ENCODE peak calls at places on chromosome 13, in six cellular contexts. K is IMR-90, O is mesenchymal stem cell, Q is neuronal stem cell, Y is H1, I is mesendoderm. R is an unnamed sample.

GRCh38 chr13:86188170-86188569 is 389.0 kb upstream of the SLITRK6 start:
- DNase-seq in K (no peak), O (no peak), Q (no peak), Y (no peak), I (peak), R (no peak)

GRCh38 chr13:111460548-111461444 is 140.4 kb downstream of the TEX29 start:
- DNase-seq in K (peak), O (peak), Q (no peak), Y (peak), I (peak), R (peak)

GRCh38 chr13:65497265-65497664 is 1732.9 kb downstream of the PCDH9 start:
- DNase-seq in K (peak), O (peak), Q (no peak), Y (no peak), I (peak), R (no peak)

GRCh38 chr13:112905990-112906641 is 62.9 kb upstream of the MCF2L start:
- DNase-seq in K (no peak), O (no peak), Q (peak), Y (peak), I (peak), R (peak)

GRCh38 chr13:24226762-24227161 is 66.2 kb downstream of the SPATA13 start:
- DNase-seq in K (no peak), O (no peak), Q (no peak), Y (no peak), I (peak), R (no peak)

GRCh38 chr13:101258071-101258470 is 158.2 kb downstream of the NALCN start:
- DNase-seq in K (peak), O (peak), Q (peak), Y (no peak), I (peak), R (peak)

GRCh38 chr13:75329723-75330122 is 152.2 kb downstream of the TBC1D4 start:
- DNase-seq in K (no peak), O (no peak), Q (no peak), Y (no peak), I (no peak), R (no peak)

GRCh38 chr13:78599911-78600310 is 3.4 kb downstream of the POU4F1 start:
- DNase-seq in K (no peak), O (no peak), Q (peak), Y (no peak), I (no peak), R (no peak)

GRCh38 chr13:50127017-50127725 is 111.9 kb downstream of the KCNRG start:
- DNase-seq in K (peak), O (peak), Q (peak), Y (peak), I (peak), R (peak)

GRCh38 chr13:111584101-111584500 is 263.7 kb downstream of the TEX29 start:
- DNase-seq in K (no peak), O (no peak), Q (no peak), Y (no peak), I (no peak), R (no peak)

GRCh38 chr13:26660185-26660584 is 100.4 kb downstream of the GPR12 start:
- DNase-seq in K (no peak), O (no peak), Q (no peak), Y (no peak), I (no peak), R (no peak)

GRCh38 chr13:113647351-113648217 is 10.4 kb downstream of the ATP4B start:
- DNase-seq in K (no peak), O (no peak), Q (no peak), Y (no peak), I (no peak), R (no peak)

GRCh38 chr13:67107973-67108372 is 122.2 kb downstream of the PCDH9 start:
- DNase-seq in K (no peak), O (no peak), Q (no peak), Y (no peak), I (no peak), R (no peak)

GRCh38 chr13:98384739-98385138 is 192.2 kb downstream of the STK24 start:
- DNase-seq in K (peak), O (peak), Q (no peak), Y (no peak), I (no peak), R (no peak)

GRCh38 chr13:24228852-24229458 is 68.4 kb downstream of the SPATA13 start:
- DNase-seq in K (peak), O (peak), Q (peak), Y (no peak), I (peak), R (no peak)

GRCh38 chr13:61029064-61029463 is 386.6 kb downstream of the PCDH20 start:
- DNase-seq in K (no peak), O (no peak), Q (no peak), Y (no peak), I (peak), R (peak)

GRCh38 chr13:106906431-106906996 is 338.6 kb upstream of the ARGLU1 start:
- DNase-seq in K (no peak), O (no peak), Q (no peak), Y (no peak), I (no peak), R (no peak)

GRCh38 chr13:22801402-22802003 is 379.3 kb upstream of the SGCG start:
- DNase-seq in K (peak), O (peak), Q (no peak), Y (no peak), I (peak), R (no peak)

GRCh38 chr13:28137556-28137955 is 789 bp upstream of the PAN3 start:
- DNase-seq in K (no peak), O (no peak), Q (no peak), Y (no peak), I (no peak), R (no peak)

GRCh38 chr13:28138756-28139470 is 568 bp downstream of the PAN3 start:
- DNase-seq in K (peak), O (peak), Q (peak), Y (peak), I (peak), R (peak)

GRCh38 chr13:28140433-28141125 is 2.2 kb downstream of the PAN3 start:
- DNase-seq in K (peak), O (peak), Q (no peak), Y (no peak), I (peak), R (no peak)

GRCh38 chr13:28138012-28138755 is at the start of gene PAN3:
- DNase-seq in K (peak), O (peak), Q (peak), Y (peak), I (peak), R (peak)

DNA sequence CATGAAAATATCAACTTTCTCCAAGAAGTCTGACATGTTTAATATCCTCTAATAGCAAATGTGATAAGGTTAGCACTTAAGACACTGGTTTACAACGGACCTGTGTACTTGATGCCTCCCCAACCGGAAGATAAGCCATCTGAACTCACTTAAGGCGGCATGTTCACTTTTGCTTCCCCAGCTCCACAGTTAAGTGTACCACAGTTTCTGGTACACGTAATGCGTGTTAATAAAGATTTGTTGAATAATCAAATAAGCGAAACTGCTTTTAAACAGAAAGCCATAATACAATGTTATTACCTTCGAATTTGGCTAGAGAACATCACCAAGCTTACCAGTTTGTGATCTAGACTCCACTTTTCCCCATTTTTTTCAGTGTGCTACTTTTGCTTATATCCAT is 1.4 kb upstream of the PAN3 start:
- DNase-seq in K (no peak), O (peak), Q (no peak), Y (no peak), I (no peak), R (no peak)
- H2BK15ac ChIP-seq in K (no peak), O (no peak), Q (no peak), Y (no peak), I (peak), R (no peak)

DNA sequence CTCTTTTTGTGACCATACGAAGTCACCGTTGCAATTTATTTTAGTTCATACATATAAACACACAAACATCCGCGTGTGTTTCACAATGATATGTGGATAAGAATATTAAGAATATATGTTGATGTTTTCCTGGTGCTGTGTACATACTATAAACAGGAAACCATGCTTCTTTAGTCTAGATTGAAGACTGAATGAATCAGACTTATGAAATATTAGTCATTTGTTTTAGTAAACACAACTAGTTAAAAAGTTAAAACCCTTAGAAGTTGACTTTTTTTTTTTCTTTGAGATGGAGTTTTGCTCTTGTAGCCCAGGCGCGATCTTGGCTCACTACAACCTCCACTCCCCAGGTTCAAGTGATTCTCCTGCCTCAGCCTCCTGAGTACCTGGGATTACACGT is 257.7 kb downstream of the DACH1 start:
- DNase-seq in K (peak), O (peak), Q (no peak), Y (no peak), I (no peak), R (no peak)
- H2AK5ac ChIP-seq in K (no peak), O (no peak), Q (no peak), Y (no peak), I (no peak), R (no peak)

DNA sequence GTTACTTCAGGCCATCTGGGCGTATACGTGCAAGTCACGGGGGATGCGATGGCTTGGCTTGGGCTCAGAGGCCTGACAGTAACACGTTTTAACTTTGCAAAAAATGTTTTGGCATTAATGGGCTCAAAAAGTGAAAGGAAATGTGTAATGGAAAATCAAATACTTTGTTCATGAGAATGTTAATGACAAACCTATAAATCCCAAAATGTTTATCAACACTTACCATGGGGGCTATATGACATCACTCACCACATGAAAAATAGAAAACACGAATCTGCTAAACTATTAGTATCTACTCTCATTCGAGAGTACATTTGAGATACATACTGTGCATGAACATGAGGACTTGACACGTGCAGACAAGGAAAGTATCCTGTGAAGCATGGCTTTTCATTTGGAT is 91.7 kb downstream of the FAM216B start:
- DNase-seq in K (peak), O (peak), Q (no peak), Y (no peak), I (no peak), R (no peak)
- H2BK15ac ChIP-seq in K (no peak), O (no peak), Q (no peak), Y (no peak), I (no peak), R (no peak)

GRCh38 chr13:45074721-45075120 is 45.6 kb upstream of the GTF2F2 start:
- DNase-seq in K (no peak), O (no peak), Q (no peak), Y (no peak), I (peak), R (no peak)
- H2AK5ac ChIP-seq in K (no peak), O (no peak), Q (no peak), Y (no peak), I (no peak), R (no peak)